ENCODE peak calls at places on chromosomes 3 and 15, in six cellular contexts. One of them, this sample, is unnamed. For H3K36me3, the result is how much of the 10 kb centered on the place peaks cover.

GRCh38 chr15:25618161-25618560 is 179.3 kb upstream of the UBE3A start:
- DNase-seq in transverse colon: no peak
- DNase-seq in Panc1: no peak
- DNase-seq in GM23338: no peak
- DNase-seq in adrenal gland: no peak
- DNase-seq in BE2C: no peak
- DNase-seq in this sample: no peak

GRCh38 chr3:32048487-32049174 is 57.8 kb upstream of the GPD1L start:
- DNase-seq in transverse colon: no peak
- DNase-seq in Panc1: no peak
- DNase-seq in GM23338: no peak
- DNase-seq in adrenal gland: no peak
- DNase-seq in BE2C: no peak
- DNase-seq in this sample: no peak

GRCh38 chr15:90585863-90586262 is 56.1 kb downstream of the CRTC3 start:
- DNase-seq in transverse colon: no peak
- DNase-seq in Panc1: no peak
- DNase-seq in GM23338: no peak
- DNase-seq in adrenal gland: no peak
- DNase-seq in BE2C: no peak
- DNase-seq in this sample: no peak

GRCh38 chr3:70856414-70857162 is 544.1 kb upstream of the MDFIC2 start:
- DNase-seq in transverse colon: no peak
- DNase-seq in Panc1: no peak
- DNase-seq in GM23338: no peak
- DNase-seq in adrenal gland: no peak
- DNase-seq in BE2C: no peak
- DNase-seq in this sample: peak

GRCh38 chr3:40690696-40691597 is 166.2 kb downstream of the ZNF621 start:
- DNase-seq in transverse colon: peak
- DNase-seq in Panc1: no peak
- DNase-seq in GM23338: no peak
- DNase-seq in adrenal gland: peak
- DNase-seq in BE2C: no peak
- DNase-seq in this sample: no peak

GRCh38 chr3:82133070-82133606 is 371.7 kb upstream of the GBE1 start:
- DNase-seq in transverse colon: peak
- DNase-seq in Panc1: peak
- DNase-seq in GM23338: peak
- DNase-seq in adrenal gland: peak
- DNase-seq in BE2C: peak
- DNase-seq in this sample: peak

GRCh38 chr15:70636540-70637165 is 126.7 kb downstream of the UACA start:
- DNase-seq in transverse colon: no peak
- DNase-seq in Panc1: no peak
- DNase-seq in GM23338: peak
- DNase-seq in adrenal gland: no peak
- DNase-seq in BE2C: peak
- DNase-seq in this sample: no peak

GRCh38 chr15:72365844-72366243 is 10.0 kb downstream of the HEXA start:
- DNase-seq in transverse colon: peak
- DNase-seq in Panc1: no peak
- DNase-seq in GM23338: no peak
- DNase-seq in adrenal gland: no peak
- DNase-seq in BE2C: no peak
- DNase-seq in this sample: no peak

GRCh38 chr3:129624347-129625070 is 18.0 kb upstream of the PLXND1 start:
- DNase-seq in transverse colon: no peak
- DNase-seq in Panc1: no peak
- DNase-seq in GM23338: no peak
- DNase-seq in adrenal gland: peak
- DNase-seq in BE2C: no peak
- DNase-seq in this sample: no peak

GRCh38 chr3:145005427-145005826 is 1033.8 kb downstream of the DIPK2A start:
- DNase-seq in transverse colon: no peak
- DNase-seq in Panc1: no peak
- DNase-seq in GM23338: no peak
- DNase-seq in adrenal gland: no peak
- DNase-seq in BE2C: no peak
- DNase-seq in this sample: no peak

GRCh38 chr3:190092250-190092649 is 28.4 kb downstream of the P3H2 start:
- DNase-seq in transverse colon: no peak
- DNase-seq in Panc1: no peak
- DNase-seq in GM23338: no peak
- DNase-seq in adrenal gland: no peak
- DNase-seq in BE2C: no peak
- DNase-seq in this sample: peak

GRCh38 chr3:142904639-142905441 is 16.0 kb upstream of the PCOLCE2 start:
- DNase-seq in transverse colon: peak
- DNase-seq in Panc1: no peak
- DNase-seq in GM23338: peak
- DNase-seq in adrenal gland: no peak
- DNase-seq in BE2C: no peak
- DNase-seq in this sample: peak

GRCh38 chr3:12662593-12663310 is 1.2 kb downstream of the RAF1 start:
- DNase-seq in transverse colon: peak
- DNase-seq in Panc1: no peak
- DNase-seq in GM23338: peak
- DNase-seq in adrenal gland: peak
- DNase-seq in BE2C: peak
- DNase-seq in this sample: peak

GRCh38 chr3:171806200-171807128 is 3.8 kb downstream of the PLD1 start:
- DNase-seq in transverse colon: no peak
- DNase-seq in Panc1: peak
- DNase-seq in GM23338: no peak
- DNase-seq in adrenal gland: no peak
- DNase-seq in BE2C: no peak
- DNase-seq in this sample: peak

GRCh38 chr15:70100495-70101331 is 3.0 kb upstream of the TLE3 start:
- DNase-seq in transverse colon: peak
- DNase-seq in Panc1: no peak
- DNase-seq in GM23338: peak
- DNase-seq in adrenal gland: peak
- DNase-seq in BE2C: peak
- DNase-seq in this sample: no peak

GRCh38 chr3:53221345-53221744 is 34.5 kb downstream of the TKT start:
- DNase-seq in transverse colon: no peak
- DNase-seq in Panc1: no peak
- DNase-seq in GM23338: no peak
- DNase-seq in adrenal gland: no peak
- DNase-seq in BE2C: no peak
- DNase-seq in this sample: no peak

GRCh38 chr3:48280883-48281282 is 40.0 kb downstream of the ZNF589 start:
- DNase-seq in transverse colon: no peak
- DNase-seq in Panc1: no peak
- DNase-seq in GM23338: no peak
- DNase-seq in adrenal gland: no peak
- DNase-seq in BE2C: no peak
- DNase-seq in this sample: no peak

GRCh38 chr3:107421170-107421792 is 44.0 kb downstream of the CCDC54 start:
- DNase-seq in transverse colon: no peak
- DNase-seq in Panc1: peak
- DNase-seq in GM23338: peak
- DNase-seq in adrenal gland: no peak
- DNase-seq in BE2C: no peak
- DNase-seq in this sample: peak

GRCh38 chr15:100349696-100350433 is 8.1 kb upstream of the ADAMTS17 start:
- DNase-seq in transverse colon: peak
- DNase-seq in Panc1: peak
- DNase-seq in GM23338: peak
- DNase-seq in adrenal gland: peak
- DNase-seq in BE2C: peak
- DNase-seq in this sample: peak

GRCh38 chr15:68595761-68596160 is 17.0 kb downstream of the CORO2B start:
- DNase-seq in transverse colon: no peak
- DNase-seq in Panc1: no peak
- DNase-seq in GM23338: no peak
- DNase-seq in adrenal gland: no peak
- DNase-seq in BE2C: no peak
- DNase-seq in this sample: no peak

GRCh38 chr3:123159926-123160635 is 41.7 kb upstream of the SEC22A start:
- DNase-seq in transverse colon: no peak
- DNase-seq in Panc1: no peak
- DNase-seq in GM23338: no peak
- DNase-seq in adrenal gland: peak
- DNase-seq in BE2C: no peak
- DNase-seq in this sample: no peak

GRCh38 chr3:146746190-146746589 is 141.0 kb upstream of the PLSCR5 start:
- DNase-seq in transverse colon: no peak
- DNase-seq in Panc1: no peak
- DNase-seq in GM23338: no peak
- DNase-seq in adrenal gland: no peak
- DNase-seq in BE2C: no peak
- DNase-seq in this sample: peak

GRCh38 chr3:135908225-135908624 is 57.3 kb upstream of the PPP2R3A start:
- DNase-seq in transverse colon: no peak
- DNase-seq in Panc1: no peak
- DNase-seq in GM23338: peak
- DNase-seq in adrenal gland: no peak
- DNase-seq in BE2C: no peak
- DNase-seq in this sample: peak

GRCh38 chr3:111732248-111732879 is 126.7 kb upstream of the PHLDB2 start:
- DNase-seq in transverse colon: peak
- DNase-seq in Panc1: no peak
- DNase-seq in GM23338: no peak
- DNase-seq in adrenal gland: no peak
- DNase-seq in BE2C: no peak
- DNase-seq in this sample: peak

GRCh38 chr15:43748376-43748775 is 2.1 kb downstream of the PDIA3 start:
- DNase-seq in transverse colon: no peak
- DNase-seq in Panc1: no peak
- DNase-seq in GM23338: peak
- DNase-seq in adrenal gland: no peak
- DNase-seq in BE2C: no peak
- DNase-seq in this sample: no peak

DNA sequence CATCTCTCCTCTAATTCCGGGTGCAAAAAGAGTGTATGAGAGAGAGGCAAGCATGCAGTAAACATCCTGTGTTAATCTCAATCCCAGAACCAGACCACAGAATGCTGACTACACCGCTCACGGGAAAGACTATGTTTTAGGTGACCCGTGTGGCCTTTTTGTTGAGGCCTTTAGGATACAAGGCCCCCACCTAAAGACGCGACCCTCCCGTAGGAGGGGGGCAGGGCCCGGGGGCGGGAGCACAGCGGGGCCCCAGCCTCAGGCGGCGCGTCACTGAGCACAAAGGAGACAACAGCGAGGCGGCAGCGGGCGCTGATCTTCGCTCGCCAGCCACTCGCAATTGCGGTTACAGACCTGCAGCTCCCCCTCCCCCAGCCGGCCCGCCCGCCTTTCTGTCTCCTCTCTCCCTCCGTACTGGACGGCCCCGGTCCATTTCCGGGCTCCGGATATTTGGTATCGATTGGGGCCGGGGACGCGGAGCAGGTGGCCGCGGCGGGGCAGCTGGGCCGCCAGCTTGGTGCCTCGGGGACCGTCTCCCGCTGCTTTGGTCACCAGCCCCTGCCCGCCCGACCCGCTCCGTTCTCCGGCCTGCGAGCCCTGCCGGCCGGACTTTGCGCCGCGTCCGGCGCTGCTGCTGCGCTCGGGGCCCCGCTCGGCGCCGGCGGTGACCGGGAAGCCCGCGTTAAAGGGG is at the start of gene CCDC50:
- DNase-seq in transverse colon: peak
- DNase-seq in Panc1: no peak
- DNase-seq in GM23338: peak
- DNase-seq in adrenal gland: peak
- DNase-seq in BE2C: peak
- DNase-seq in this sample: peak
- TF ChIP-seq CTCF in transverse colon: no peak
- TF ChIP-seq CTCF in Panc1: no peak
- TF ChIP-seq CTCF in GM23338: no peak
- TF ChIP-seq CTCF in adrenal gland: no peak
- TF ChIP-seq CTCF in BE2C: no peak
- TF ChIP-seq CTCF in this sample: no peak

GRCh38 chr3:64655160-64655559 is 32.6 kb downstream of the ADAMTS9 start:
- DNase-seq in transverse colon: no peak
- DNase-seq in Panc1: no peak
- DNase-seq in GM23338: no peak
- DNase-seq in adrenal gland: no peak
- DNase-seq in BE2C: no peak
- DNase-seq in this sample: no peak
- H3K36me3 ChIP-seq in transverse colon: under half
- H3K36me3 ChIP-seq in Panc1: under half
- H3K36me3 ChIP-seq in GM23338: under half
- H3K36me3 ChIP-seq in adrenal gland: under half
- H3K36me3 ChIP-seq in BE2C: half or more
- H3K36me3 ChIP-seq in this sample: under half

GRCh38 chr3:72345980-72346379 is 502.3 kb downstream of the SHQ1 start:
- DNase-seq in transverse colon: no peak
- DNase-seq in Panc1: no peak
- DNase-seq in GM23338: peak
- DNase-seq in adrenal gland: no peak
- DNase-seq in BE2C: no peak
- DNase-seq in this sample: no peak

GRCh38 chr3:72348357-72348756 is 499.9 kb downstream of the SHQ1 start:
- DNase-seq in transverse colon: no peak
- DNase-seq in Panc1: no peak
- DNase-seq in GM23338: no peak
- DNase-seq in adrenal gland: no peak
- DNase-seq in BE2C: no peak
- DNase-seq in this sample: no peak

GRCh38 chr3:72346526-72346926 is 501.7 kb downstream of the SHQ1 start:
- DNase-seq in transverse colon: no peak
- DNase-seq in Panc1: no peak
- DNase-seq in GM23338: no peak
- DNase-seq in adrenal gland: no peak
- DNase-seq in BE2C: no peak
- DNase-seq in this sample: peak

GRCh38 chr3:72345237-72345878 is 502.9 kb downstream of the SHQ1 start:
- DNase-seq in transverse colon: no peak
- DNase-seq in Panc1: no peak
- DNase-seq in GM23338: no peak
- DNase-seq in adrenal gland: no peak
- DNase-seq in BE2C: no peak
- DNase-seq in this sample: peak

DNA sequence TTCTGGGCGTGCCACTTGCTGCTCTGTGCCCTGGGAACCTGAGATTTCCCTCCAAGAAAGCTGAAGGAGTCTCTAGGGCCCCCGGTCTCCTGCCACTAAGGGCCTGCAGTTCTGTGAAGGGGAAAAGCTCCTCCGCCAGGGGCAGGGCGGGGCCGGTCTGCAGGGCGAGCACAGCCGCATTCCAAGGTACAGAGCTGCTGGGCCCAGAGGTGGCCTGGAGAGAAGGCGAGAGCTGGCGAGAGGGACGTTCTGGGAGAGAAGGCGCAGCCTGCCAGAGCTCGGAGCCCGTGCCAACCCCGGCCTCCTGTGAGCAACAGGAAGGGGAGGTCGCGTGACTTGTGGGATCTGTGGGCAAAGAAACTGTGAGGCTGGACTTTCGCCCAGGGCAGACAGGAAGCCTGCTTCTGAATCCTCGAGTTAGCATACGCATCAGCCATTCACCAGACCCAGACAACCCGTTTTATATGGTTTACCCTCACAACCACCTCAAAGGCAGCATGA is 500.4 kb downstream of the SHQ1 start:
- DNase-seq in transverse colon: peak
- DNase-seq in Panc1: no peak
- DNase-seq in GM23338: peak
- DNase-seq in adrenal gland: peak
- DNase-seq in BE2C: no peak
- DNase-seq in this sample: peak
- TF ChIP-seq CTCF in transverse colon: no peak
- TF ChIP-seq CTCF in Panc1: no peak
- TF ChIP-seq CTCF in GM23338: peak
- TF ChIP-seq CTCF in adrenal gland: no peak
- TF ChIP-seq CTCF in BE2C: no peak
- TF ChIP-seq CTCF in this sample: peak

GRCh38 chr3:179330438-179330837 is 7.6 kb downstream of the ZNF639 start:
- DNase-seq in transverse colon: no peak
- DNase-seq in Panc1: no peak
- DNase-seq in GM23338: no peak
- DNase-seq in adrenal gland: no peak
- DNase-seq in BE2C: no peak
- DNase-seq in this sample: no peak
- H3K36me3 ChIP-seq in transverse colon: under half
- H3K36me3 ChIP-seq in Panc1: half or more
- H3K36me3 ChIP-seq in GM23338: half or more
- H3K36me3 ChIP-seq in adrenal gland: half or more
- H3K36me3 ChIP-seq in BE2C: half or more
- H3K36me3 ChIP-seq in this sample: under half

This sample was measured in bronchial epithelial cell.